ENCODE peak calls at places on chromosome 18, in ten cellular contexts. T is MCF 10A; X is spleen; K is CD8-positive, alpha-beta T cell; G is upper lobe of right lung; A is astrocyte of the spinal cord; Z is cardiac fibroblast; M is fibroblast of mammary gland; Q is CD4-positive, alpha-beta T cell; P is GM06990. R is an unnamed sample.

GRCh38 chr18:36757081-36757480 is 71.7 kb downstream of the TPGS2 start:
- DNase-seq in T (peak), X (no peak), K (no peak), G (no peak), A (peak), Z (peak), M (peak), Q (no peak), P (no peak), R (no peak)

GRCh38 chr18:7273301-7273911 is 42.5 kb downstream of the LRRC30 start:
- DNase-seq in T (peak), X (peak), K (no peak), G (peak), A (peak), Z (peak), M (peak), Q (no peak), P (no peak), R (no peak)

GRCh38 chr18:69401475-69402218 is 959 bp downstream of the DOK6 start:
- DNase-seq in T (no peak), X (no peak), K (no peak), G (no peak), A (peak), Z (peak), M (peak), Q (no peak), P (no peak), R (no peak)

GRCh38 chr18:10490401-10491289 is 35.2 kb upstream of the NAPG start:
- DNase-seq in T (peak), X (peak), K (peak), G (no peak), A (no peak), Z (no peak), M (no peak), Q (peak), P (peak), R (no peak)

GRCh38 chr18:10265560-10266235 is 188.7 kb upstream of the APCDD1 start:
- DNase-seq in T (no peak), X (no peak), K (no peak), G (no peak), A (no peak), Z (no peak), M (no peak), Q (no peak), P (no peak), R (no peak)

GRCh38 chr18:5380581-5380980 is 85.1 kb upstream of the ZBTB14 start:
- DNase-seq in T (no peak), X (no peak), K (no peak), G (no peak), A (no peak), Z (no peak), M (no peak), Q (no peak), P (no peak), R (no peak)

GRCh38 chr18:56559044-56559443 is 79.3 kb downstream of the TXNL1 start:
- DNase-seq in T (no peak), X (no peak), K (no peak), G (no peak), A (no peak), Z (no peak), M (no peak), Q (no peak), P (no peak), R (no peak)

GRCh38 chr18:65811307-65811706 is 60.5 kb downstream of the CDH7 start:
- DNase-seq in T (no peak), X (no peak), K (no peak), G (no peak), A (no peak), Z (no peak), M (no peak), Q (no peak), P (no peak), R (no peak)

GRCh38 chr18:68462148-68462547 is 252.8 kb downstream of the TMX3 start:
- DNase-seq in T (no peak), X (no peak), K (no peak), G (no peak), A (no peak), Z (no peak), M (no peak), Q (no peak), P (no peak), R (no peak)

GRCh38 chr18:79897940-79898625 is 53.4 kb downstream of the SLC66A2 start:
- DNase-seq in T (no peak), X (peak), K (peak), G (peak), A (no peak), Z (no peak), M (no peak), Q (no peak), P (no peak), R (no peak)

GRCh38 chr18:24127735-24128134 is 11.1 kb upstream of the CABYR start:
- DNase-seq in T (no peak), X (no peak), K (no peak), G (no peak), A (no peak), Z (no peak), M (no peak), Q (no peak), P (no peak), R (no peak)

GRCh38 chr18:9417081-9417841 is 58.1 kb upstream of the RALBP1 start:
- DNase-seq in T (peak), X (no peak), K (no peak), G (no peak), A (peak), Z (peak), M (peak), Q (no peak), P (no peak), R (peak)

GRCh38 chr18:36592282-36592681 is 236.5 kb downstream of the TPGS2 start:
- DNase-seq in T (no peak), X (no peak), K (no peak), G (no peak), A (no peak), Z (peak), M (peak), Q (no peak), P (no peak), R (peak)

GRCh38 chr18:75041586-75041985 is 167.4 kb downstream of the PTGR3 start:
- DNase-seq in T (peak), X (no peak), K (no peak), G (no peak), A (peak), Z (peak), M (peak), Q (no peak), P (no peak), R (no peak)

GRCh38 chr18:36993068-36993467 is 164.1 kb downstream of the KIAA1328 start:
- DNase-seq in T (no peak), X (no peak), K (no peak), G (no peak), A (peak), Z (peak), M (peak), Q (no peak), P (no peak), R (no peak)

GRCh38 chr18:41955688-41956087 is 654 bp downstream of the PIK3C3 start:
- DNase-seq in T (peak), X (no peak), K (no peak), G (no peak), A (no peak), Z (no peak), M (no peak), Q (no peak), P (no peak), R (no peak)

GRCh38 chr18:79738565-79739439 is 58.9 kb upstream of the KCNG2 start:
- DNase-seq in T (no peak), X (peak), K (no peak), G (peak), A (no peak), Z (peak), M (peak), Q (no peak), P (no peak), R (no peak)

GRCh38 chr18:61334491-61334850 is 1.2 kb downstream of the CDH20 start:
- DNase-seq in T (no peak), X (no peak), K (no peak), G (no peak), A (no peak), Z (peak), M (peak), Q (no peak), P (no peak), R (no peak)

GRCh38 chr18:61333271-61333745 is at the start of gene CDH20:
- DNase-seq in T (no peak), X (no peak), K (no peak), G (no peak), A (no peak), Z (no peak), M (no peak), Q (no peak), P (no peak), R (no peak)

GRCh38 chr18:61334951-61335736 is 1.9 kb downstream of the CDH20 start:
- DNase-seq in T (no peak), X (no peak), K (no peak), G (no peak), A (no peak), Z (no peak), M (no peak), Q (no peak), P (no peak), R (no peak)

GRCh38 chr18:61335737-61336555 is 2.7 kb downstream of the CDH20 start:
- DNase-seq in T (no peak), X (no peak), K (no peak), G (no peak), A (no peak), Z (no peak), M (no peak), Q (no peak), P (no peak), R (no peak)

GRCh38 chr18:61333746-61334490 is 688 bp downstream of the CDH20 start:
- DNase-seq in T (no peak), X (peak), K (no peak), G (no peak), A (peak), Z (peak), M (peak), Q (no peak), P (peak), R (no peak)
- TF ChIP-seq CTCF in T (no peak), X (no peak), K (no peak), G (no peak), A (no peak), Z (no peak), M (no peak), Q (no peak), P (no peak), R (no peak)

DNA sequence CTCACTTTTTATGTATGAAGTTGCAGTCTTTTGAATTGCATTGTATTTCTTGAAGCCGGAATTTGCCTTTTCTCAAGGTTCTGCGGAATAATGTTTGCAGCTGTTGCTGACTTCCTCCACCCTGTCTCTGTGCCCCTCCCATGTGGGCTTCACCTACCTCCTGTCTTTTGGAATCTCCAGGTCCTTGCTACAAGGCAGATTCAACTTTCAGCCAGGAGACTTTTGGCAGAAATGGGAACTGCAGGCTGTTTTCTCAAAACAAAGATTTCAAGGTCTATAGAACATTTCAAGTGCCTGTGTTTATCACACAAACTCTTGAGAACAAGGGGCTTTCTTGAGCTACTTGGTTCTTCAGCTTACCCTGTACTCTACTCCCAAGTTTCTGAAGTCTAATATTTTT is 25.6 kb downstream of the ZNF236 start:
- DNase-seq in T (peak), X (no peak), K (no peak), G (no peak), A (no peak), Z (no peak), M (no peak), Q (no peak), P (no peak), R (no peak)
- TF ChIP-seq CTCF in T (no peak), X (no peak), K (no peak), G (peak), A (peak), Z (peak), M (peak), Q (no peak), P (no peak), R (peak)

GRCh38 chr18:3192286-3192685 is 27.5 kb downstream of the MYOM1 start:
- DNase-seq in T (no peak), X (no peak), K (no peak), G (no peak), A (no peak), Z (no peak), M (no peak), Q (no peak), P (no peak), R (no peak)

GRCh38 chr18:3189884-3190283 is 29.9 kb downstream of the MYOM1 start:
- DNase-seq in T (no peak), X (no peak), K (no peak), G (no peak), A (no peak), Z (no peak), M (no peak), Q (no peak), P (no peak), R (no peak)

GRCh38 chr18:3184275-3184963 is 35.3 kb downstream of the MYOM1 start:
- DNase-seq in T (no peak), X (no peak), K (no peak), G (no peak), A (no peak), Z (no peak), M (no peak), Q (no peak), P (no peak), R (no peak)

GRCh38 chr18:3183103-3183717 is 36.6 kb downstream of the MYOM1 start:
- DNase-seq in T (no peak), X (no peak), K (no peak), G (no peak), A (no peak), Z (no peak), M (no peak), Q (no peak), P (no peak), R (no peak)

DNA sequence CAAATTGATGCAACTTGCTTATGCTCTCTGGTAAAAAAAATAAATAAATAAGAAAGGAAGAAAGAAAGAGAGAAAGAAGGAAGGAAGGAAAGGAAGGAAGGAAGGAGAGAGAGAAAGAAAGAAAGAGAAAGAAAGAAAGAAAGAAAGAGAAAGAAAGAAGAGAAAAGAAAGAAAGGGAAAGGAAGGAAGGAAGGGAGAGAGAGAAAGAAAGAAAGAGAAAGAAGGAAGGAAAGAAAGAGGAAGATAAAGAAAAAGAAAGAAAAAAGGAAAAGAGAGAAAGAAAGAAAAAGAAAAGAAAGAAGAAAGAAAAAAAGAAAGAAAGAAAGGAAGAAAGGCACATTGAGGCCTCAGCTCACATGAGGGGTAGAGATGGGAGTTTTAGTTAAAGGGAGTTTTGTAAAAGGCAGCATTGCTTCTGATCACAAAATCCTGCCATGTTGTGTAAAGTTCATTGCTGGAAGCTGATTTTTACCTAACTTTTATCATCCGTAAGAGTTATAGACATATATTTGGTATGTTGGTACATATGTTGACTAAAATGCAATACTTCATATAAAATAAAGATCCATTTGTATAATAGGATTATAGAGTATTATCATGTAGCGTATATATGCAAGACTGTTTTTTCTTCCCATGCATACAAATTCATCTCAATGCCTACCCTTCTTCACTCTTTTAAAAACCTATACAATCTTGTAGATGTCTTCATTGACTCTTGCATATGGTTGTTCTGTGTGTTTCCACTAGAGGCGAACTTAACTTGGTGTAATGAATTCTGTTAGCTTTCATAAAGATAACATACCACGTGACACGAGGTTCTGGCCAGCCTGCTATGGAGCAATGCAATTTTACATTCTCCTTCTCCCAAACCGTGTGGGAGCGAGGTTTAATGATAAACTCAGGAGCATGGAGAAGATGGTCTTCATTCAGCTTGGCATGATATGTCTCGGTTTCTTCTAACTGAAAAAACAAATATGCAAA is 32.8 kb downstream of the MYOM1 start:
- DNase-seq in T (no peak), X (no peak), K (no peak), G (no peak), A (no peak), Z (peak), M (peak), Q (no peak), P (no peak), R (no peak)
- TF ChIP-seq CTCF in T (no peak), X (no peak), K (peak), G (no peak), A (no peak), Z (peak), M (peak), Q (no peak), P (peak), R (no peak)

DNA sequence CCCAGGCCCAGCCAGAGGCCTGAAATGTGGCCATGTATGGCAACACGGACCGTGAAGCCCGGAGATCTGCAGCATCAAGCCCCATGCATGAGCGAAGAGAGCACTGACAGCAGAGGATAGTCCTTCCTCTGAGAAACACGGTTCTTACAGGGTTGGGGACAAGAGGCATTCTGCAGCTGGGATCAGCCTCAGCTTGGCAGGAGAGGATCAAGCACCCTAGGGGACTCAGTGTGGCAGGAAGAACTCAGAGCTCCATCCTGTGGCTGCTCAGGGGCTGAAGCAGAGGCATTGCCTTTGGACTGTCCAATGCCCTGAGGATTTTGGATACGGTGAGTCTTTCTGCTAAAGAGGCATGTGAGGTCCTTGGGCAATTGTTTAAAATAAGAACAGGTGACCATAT is 368.7 kb downstream of the ZNF516 start:
- DNase-seq in T (peak), X (no peak), K (no peak), G (no peak), A (no peak), Z (no peak), M (no peak), Q (no peak), P (no peak), R (no peak)
- TF ChIP-seq CTCF in T (no peak), X (no peak), K (no peak), G (no peak), A (no peak), Z (no peak), M (no peak), Q (no peak), P (no peak), R (no peak)

DNA sequence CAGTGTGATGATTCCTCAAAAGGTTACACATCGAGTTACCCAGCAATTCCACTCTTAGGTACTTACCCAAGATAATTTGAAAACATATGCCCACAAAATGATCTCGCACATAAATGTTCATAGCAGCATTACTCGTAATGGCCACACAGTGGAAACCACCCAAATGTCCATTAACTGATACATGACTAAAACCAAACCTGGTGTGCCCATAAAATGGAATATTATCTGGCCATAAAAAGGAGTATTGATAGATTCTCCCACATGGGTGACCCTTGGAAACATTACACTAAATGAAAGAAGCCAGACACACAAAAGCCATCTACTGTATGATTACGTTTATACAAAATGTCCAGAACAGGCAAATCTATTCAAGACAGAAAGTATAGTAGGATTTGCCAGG is 70.4 kb downstream of the ALPK2 start:
- DNase-seq in T (no peak), X (no peak), K (no peak), G (no peak), A (no peak), Z (no peak), M (no peak), Q (no peak), P (no peak), R (no peak)
- TF ChIP-seq CTCF in T (no peak), X (no peak), K (no peak), G (no peak), A (peak), Z (no peak), M (peak), Q (no peak), P (no peak), R (no peak)

GRCh38 chr18:55228191-55228590 is 268.9 kb upstream of the CCDC68 start:
- DNase-seq in T (no peak), X (no peak), K (no peak), G (no peak), A (peak), Z (peak), M (no peak), Q (no peak), P (no peak), R (no peak)
- TF ChIP-seq CTCF in T (no peak), X (no peak), K (no peak), G (no peak), A (no peak), Z (no peak), M (no peak), Q (no peak), P (no peak), R (no peak)

GRCh38 chr18:63823516-63824219 is 48.5 kb downstream of the SERPINB7 start:
- DNase-seq in T (peak), X (no peak), K (no peak), G (no peak), A (peak), Z (peak), M (peak), Q (no peak), P (no peak), R (no peak)
- TF ChIP-seq CTCF in T (peak), X (peak), K (no peak), G (peak), A (peak), Z (peak), M (peak), Q (peak), P (peak), R (peak)

GRCh38 chr18:73261923-73262322 is 394.1 kb upstream of the NETO1 start:
- DNase-seq in T (no peak), X (no peak), K (no peak), G (no peak), A (no peak), Z (no peak), M (no peak), Q (no peak), P (no peak), R (no peak)

GRCh38 chr18:73261243-73261642 is 393.5 kb upstream of the NETO1 start:
- DNase-seq in T (no peak), X (no peak), K (no peak), G (no peak), A (no peak), Z (no peak), M (no peak), Q (no peak), P (no peak), R (no peak)

DNA sequence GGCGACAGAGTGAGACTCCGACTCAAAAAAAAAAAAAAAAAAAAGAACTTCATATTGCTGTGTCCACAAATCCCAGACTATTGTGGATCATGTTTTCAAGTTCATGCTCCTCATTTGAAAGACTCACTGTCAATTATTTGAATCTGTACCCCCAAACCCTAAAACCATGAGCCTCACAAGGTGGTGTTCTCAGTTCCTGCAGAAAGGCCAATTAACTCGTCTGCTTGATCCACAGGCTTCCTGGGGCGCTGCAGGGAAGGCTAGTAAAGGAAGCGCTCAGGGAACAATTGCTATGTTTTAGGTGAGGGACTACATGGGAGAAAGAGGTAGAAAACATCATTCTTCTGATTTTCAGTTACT is 396.8 kb upstream of the NETO1 start:
- DNase-seq in T (no peak), X (no peak), K (no peak), G (no peak), A (no peak), Z (no peak), M (no peak), Q (no peak), P (no peak), R (no peak)
- TF ChIP-seq CTCF in T (no peak), X (no peak), K (no peak), G (no peak), A (no peak), Z (no peak), M (no peak), Q (no peak), P (no peak), R (no peak)

GRCh38 chr18:46320297-46320696 is 216.1 kb downstream of the HAUS1 start:
- DNase-seq in T (no peak), X (no peak), K (no peak), G (no peak), A (no peak), Z (no peak), M (no peak), Q (no peak), P (no peak), R (no peak)
- TF ChIP-seq CTCF in T (no peak), X (no peak), K (no peak), G (no peak), A (no peak), Z (peak), M (no peak), Q (no peak), P (no peak), R (no peak)

GRCh38 chr18:50281295-50281971 is at the start of gene MBD1:
- DNase-seq in T (peak), X (peak), K (peak), G (peak), A (peak), Z (peak), M (peak), Q (peak), P (peak), R (peak)
- TF ChIP-seq CTCF in T (no peak), X (peak), K (no peak), G (peak), A (peak), Z (peak), M (no peak), Q (no peak), P (peak), R (peak)

R was measured in osteocyte.